ENCODE peak calls at places on chromosomes 4 and X, in eight cellular contexts. P is transverse colon, B is breast epithelium, C is upper lobe of left lung, J is H1, V is Panc1, Z is SK-N-MC, E is esophagus muscularis mucosa. G is an unnamed sample.

GRCh38 chr4:5941601-5942000 is 48.7 kb upstream of the CRMP1 start:
- DNase-seq in P (no peak), B (no peak), C (no peak), J (no peak), V (no peak), Z (no peak), E (no peak), G (no peak)

GRCh38 chr4:86181585-86181984 is 178.3 kb downstream of the MAPK10 start:
- DNase-seq in P (no peak), B (no peak), C (no peak), J (no peak), V (no peak), Z (no peak), E (no peak), G (no peak)

GRCh38 chr4:114281561-114281960 is 302.1 kb upstream of the ARSJ start:
- DNase-seq in P (no peak), B (no peak), C (no peak), J (no peak), V (no peak), Z (no peak), E (no peak), G (no peak)

GRCh38 chr4:108959497-108959896 is 196.6 kb upstream of the ETNPPL start:
- DNase-seq in P (no peak), B (no peak), C (no peak), J (no peak), V (no peak), Z (no peak), E (no peak), G (no peak)

GRCh38 chrX:74510401-74510800 is 89.1 kb downstream of the SLC16A2 start:
- DNase-seq in P (no peak), B (no peak), C (no peak), J (no peak), V (no peak), Z (no peak), E (no peak), G (no peak)

GRCh38 chr4:121138014-121138413 is 26.1 kb downstream of the TNIP3 start:
- DNase-seq in P (no peak), B (no peak), C (no peak), J (no peak), V (no peak), Z (no peak), E (no peak), G (no peak)

GRCh38 chr4:153023692-153024394 is 87.7 kb downstream of the FHDC1 start:
- DNase-seq in P (peak; percentile 14), B (no peak), C (no peak), J (no peak), V (no peak), Z (no peak), E (no peak), G (no peak)

GRCh38 chrX:37348237-37349130 is 680 bp upstream of the PRRG1 start:
- DNase-seq in P (no peak), B (no peak), C (no peak), J (no peak), V (no peak), Z (no peak), E (no peak), G (no peak)

GRCh38 chrX:50988649-50989048 is 78.1 kb downstream of the BMP15 start:
- DNase-seq in P (no peak), B (no peak), C (no peak), J (no peak), V (peak; percentile 13), Z (peak; percentile 12), E (no peak), G (no peak)

GRCh38 chr4:186149872-186150271 is 41.5 kb upstream of the CYP4V2 start:
- DNase-seq in P (peak; percentile 45), B (no peak), C (no peak), J (peak; percentile 87), V (no peak), Z (no peak), E (peak; percentile 92), G (no peak)

GRCh38 chr4:122456228-122457106 is at the start of gene IL2:
- DNase-seq in P (no peak), B (no peak), C (no peak), J (no peak), V (no peak), Z (no peak), E (no peak), G (no peak)

GRCh38 chr4:41280010-41280409 is 23.3 kb downstream of the UCHL1 start:
- DNase-seq in P (no peak), B (no peak), C (no peak), J (no peak), V (no peak), Z (no peak), E (no peak), G (no peak)

GRCh38 chr4:41865981-41866798 is 69.0 kb upstream of the TMEM33 start:
- DNase-seq in P (no peak), B (no peak), C (no peak), J (peak; percentile 66), V (no peak), Z (no peak), E (no peak), G (no peak)

GRCh38 chrX:107861056-107861455 is 35.4 kb downstream of the MID2 start:
- DNase-seq in P (no peak), B (no peak), C (no peak), J (no peak), V (no peak), Z (no peak), E (no peak), G (no peak)

GRCh38 chrX:74286950-74287349 is 17.0 kb upstream of the ZCCHC13 start:
- DNase-seq in P (no peak), B (no peak), C (no peak), J (no peak), V (no peak), Z (no peak), E (no peak), G (no peak)

GRCh38 chr4:37758226-37758625 is 68.3 kb upstream of the PGM2 start:
- DNase-seq in P (no peak), B (no peak), C (peak; percentile 66), J (no peak), V (no peak), Z (no peak), E (no peak), G (no peak)

GRCh38 chrX:154717824-154718223 is 33.1 kb downstream of the GAB3 start:
- DNase-seq in P (peak; percentile 26), B (no peak), C (no peak), J (no peak), V (no peak), Z (peak; percentile 28), E (no peak), G (no peak)

DNA sequence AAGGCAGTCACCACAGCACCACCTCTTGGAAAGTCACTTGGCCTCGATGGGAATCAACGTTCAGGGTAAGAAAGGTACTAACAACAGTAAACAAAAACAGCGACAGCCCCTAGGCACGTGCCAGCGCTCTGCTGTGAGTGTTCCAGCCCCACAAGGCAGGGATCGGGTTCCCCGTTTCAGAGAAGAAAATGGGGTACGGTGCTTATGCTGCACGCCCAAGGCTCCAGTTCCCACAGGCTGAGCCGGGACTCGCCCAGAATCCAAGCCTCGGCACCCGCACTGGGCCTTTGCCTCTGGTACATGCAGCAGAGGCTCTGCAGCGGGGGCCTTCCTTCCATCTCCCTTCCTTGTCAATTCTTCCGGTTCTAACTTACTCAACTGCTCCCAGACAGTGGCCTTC is 37.3 kb downstream of the WDR1 start:
- DNase-seq in P (no peak), B (no peak), C (peak; percentile 16), J (no peak), V (no peak), Z (no peak), E (no peak), G (no peak)
- TF ChIP-seq POLR2AphosphoS5 in P (no peak), B (no peak), C (no peak), J (no peak), V (no peak), Z (no peak), E (no peak), G (no peak)

DNA sequence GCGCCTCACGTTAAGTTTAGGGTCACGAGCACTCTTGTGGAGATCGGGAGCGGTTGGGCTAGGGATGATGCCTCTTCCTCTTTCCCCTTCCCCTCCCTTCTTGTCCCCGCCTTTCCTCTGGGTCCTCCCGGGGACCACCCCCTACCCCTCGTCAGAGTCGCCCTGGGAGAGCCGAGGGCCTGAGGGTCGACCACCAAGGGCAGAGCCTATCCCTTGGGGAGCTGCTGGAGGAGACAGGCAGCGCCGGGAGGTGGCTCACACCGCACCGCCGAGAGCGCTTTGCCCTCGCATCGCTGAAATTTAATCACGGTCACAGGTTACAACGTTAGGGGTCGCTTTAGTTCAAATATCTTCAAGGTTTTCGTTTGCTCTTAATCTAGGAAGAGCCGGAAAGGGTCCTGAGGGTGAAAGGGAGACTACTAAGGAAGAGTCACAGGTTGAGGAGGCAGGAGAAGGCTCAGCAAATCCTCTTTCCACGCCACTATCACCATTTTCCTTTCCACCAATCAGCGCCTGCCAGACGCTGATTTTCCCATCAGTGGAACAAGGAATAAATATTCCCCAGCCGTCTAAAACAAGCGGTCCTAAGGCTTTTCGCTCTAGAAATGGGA is 529 bp upstream of the SNCA start:
- DNase-seq in P (no peak), B (no peak), C (no peak), J (no peak), V (no peak), Z (no peak), E (no peak), G (no peak)
- H3K27ac ChIP-seq in P (peak overlapping the region; percentile 56), B (peak overlapping the region; percentile 2), C (peak overlapping the region; percentile 0), J (no peak overlapping the region), V (no peak overlapping the region), Z (no peak overlapping the region), E (peak overlapping the region; percentile 65), G (peak overlapping the region; percentile 77)

DNA sequence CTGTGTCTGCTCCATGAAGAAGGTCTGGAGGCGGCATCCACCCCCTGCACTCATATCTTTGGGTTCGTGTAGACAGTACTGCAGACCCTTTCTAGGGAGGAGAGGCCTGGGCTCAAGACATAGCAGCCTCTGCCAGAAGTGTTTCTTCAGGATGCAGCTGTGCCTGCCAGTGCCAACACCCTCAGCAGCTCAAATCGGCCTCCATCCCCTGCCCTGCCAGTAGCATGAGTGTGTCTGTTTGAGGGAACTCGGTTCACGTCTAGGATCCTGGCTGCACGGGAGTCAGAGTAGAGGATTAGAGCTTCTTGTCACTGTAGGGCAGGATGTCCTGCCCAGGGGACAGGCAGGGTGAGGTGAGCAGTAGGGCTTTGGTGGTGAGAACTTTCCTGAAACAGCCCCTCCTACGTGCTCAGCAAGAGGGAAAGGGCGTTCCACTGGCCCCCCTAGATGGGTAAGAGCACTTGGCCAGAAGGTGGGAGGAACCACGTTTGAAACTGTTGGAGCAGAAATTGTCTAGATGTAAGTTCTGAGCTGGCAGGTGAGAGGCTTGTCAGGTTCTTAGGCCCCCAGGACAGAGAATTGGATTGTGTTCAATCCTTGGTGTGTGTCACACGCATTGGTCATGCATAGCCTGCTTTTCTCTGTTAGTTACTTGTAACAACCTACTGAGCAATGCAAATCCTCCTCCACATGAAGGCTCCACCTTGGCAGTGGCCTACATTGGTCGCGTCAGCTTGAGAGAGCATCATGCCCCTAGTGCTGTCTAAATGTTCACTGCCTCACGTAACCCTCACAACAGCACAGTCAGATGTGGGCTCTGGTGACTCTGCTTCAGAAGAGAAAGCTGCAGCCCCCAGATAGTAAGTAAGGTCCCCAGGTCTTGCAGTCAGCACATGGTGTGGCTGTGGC is 25.8 kb upstream of the FAM193A start:
- DNase-seq in P (no peak), B (no peak), C (no peak), J (no peak), V (no peak), Z (no peak), E (no peak), G (no peak)
- TF ChIP-seq POLR2AphosphoS5 in P (no peak), B (no peak), C (no peak), J (no peak), V (no peak), Z (no peak), E (no peak), G (no peak)

GRCh38 chr4:39933689-39934590 is 43.8 kb downstream of the PDS5A start:
- DNase-seq in P (no peak), B (no peak), C (no peak), J (no peak), V (no peak), Z (peak; percentile 50), E (no peak), G (no peak)
- H3K27ac ChIP-seq in P (no peak overlapping the region), B (no peak overlapping the region), C (no peak overlapping the region), J (no peak overlapping the region), V (peak overlapping the region; percentile 26), Z (peak overlapping the region; percentile 97), E (no peak overlapping the region), G (no peak overlapping the region)